ENCODE peak calls at places on chromosomes 4 and X, in four cellular contexts. Z is upper lobe of left lung, J is A549, S is pancreas. V is an unnamed sample. For H3K4me1, the result is how much of the 10 kb centered on the place peaks cover.

GRCh38 chr4:125317526-125317880 is 2.7 kb downstream of the FAT4 start:
- DNase-seq in Z (no peak), S (no peak), J (peak), V (peak)

GRCh38 chr4:108058685-108059440 is 69.2 kb downstream of the HADH start:
- DNase-seq in J (no peak), S (no peak), Z (no peak), V (no peak)

GRCh38 chrX:25020391-25021131 is 4.8 kb upstream of the ARX start:
- DNase-seq in S (no peak), Z (no peak), J (peak), V (no peak)

GRCh38 chr4:146582864-146583263 is 55.8 kb upstream of the POU4F2 start:
- DNase-seq in S (no peak), J (no peak), Z (no peak), V (no peak)

GRCh38 chr4:26082565-26082964 is 168.5 kb downstream of the SMIM20 start:
- DNase-seq in Z (no peak), S (no peak), J (no peak), V (no peak)

GRCh38 chr4:141668200-141668599 is 31.8 kb downstream of the IL15 start:
- DNase-seq in J (no peak), Z (no peak), S (no peak), V (no peak)

GRCh38 chrX:104450316-104450715 is 115.7 kb upstream of the IL1RAPL2 start:
- DNase-seq in S (no peak), J (no peak), Z (no peak), V (no peak)

GRCh38 chrX:29869837-29870236 is 345.5 kb upstream of the MAGEB2 start:
- DNase-seq in Z (no peak), J (no peak), S (no peak), V (no peak)

GRCh38 chr4:82706349-82707000 is 92.1 kb downstream of the SCD5 start:
- DNase-seq in S (peak), Z (no peak), J (no peak), V (no peak)

GRCh38 chrX:124127496-124127895 is 166.0 kb downstream of the STAG2 start:
- DNase-seq in J (peak), Z (no peak), S (no peak), V (no peak)

GRCh38 chrX:118530537-118530936 is 34.9 kb downstream of the DOCK11 start:
- DNase-seq in J (no peak), S (no peak), Z (no peak), V (no peak)

GRCh38 chr4:100590308-100590707 is 72.5 kb upstream of the EMCN start:
- DNase-seq in S (no peak), J (no peak), Z (no peak), V (no peak)

GRCh38 chrX:88586317-88586716 is 160.7 kb upstream of the CPXCR1 start:
- DNase-seq in S (no peak), J (no peak), Z (no peak), V (no peak)

GRCh38 chr4:23934915-23935314 is 45.1 kb upstream of the PPARGC1A start:
- DNase-seq in S (peak), J (no peak), Z (peak), V (peak)

GRCh38 chr4:37453361-37454262 is 209.1 kb downstream of the NWD2 start:
- DNase-seq in S (peak), Z (peak), J (peak), V (peak)

GRCh38 chr4:71945791-71946190 is 86.0 kb upstream of the NPFFR2 start:
- DNase-seq in Z (no peak), S (no peak), J (no peak), V (no peak)
- TF ChIP-seq CTCF in Z (no peak), S (no peak), J (no peak), V (no peak)

GRCh38 chr4:159145318-159146006 is 42.6 kb downstream of the RAPGEF2 start:
- DNase-seq in J (no peak), Z (no peak), S (no peak), V (no peak)
- H3K4me1 ChIP-seq in J (under half), Z (under half), S (under half), V (half or more)

GRCh38 chr4:182859730-182860129 is 57.5 kb downstream of the DCTD start:
- DNase-seq in J (no peak), S (no peak), Z (no peak), V (no peak)

GRCh38 chr4:182861346-182861745 is 55.8 kb downstream of the DCTD start:
- DNase-seq in S (no peak), J (no peak), Z (no peak), V (no peak)

GRCh38 chr4:182862921-182863320 is 54.3 kb downstream of the DCTD start:
- DNase-seq in S (peak), Z (peak), J (no peak), V (no peak)

GRCh38 chr4:182863501-182863900 is 53.7 kb downstream of the DCTD start:
- DNase-seq in S (no peak), Z (no peak), J (no peak), V (no peak)

GRCh38 chr4:182862166-182862875 is 54.9 kb downstream of the DCTD start:
- DNase-seq in J (no peak), S (peak), Z (no peak), V (no peak)
- TF ChIP-seq CTCF in J (no peak), S (no peak), Z (no peak), V (no peak)

GRCh38 chrX:13697440-13697839 is 8.5 kb downstream of the RAB9A start:
- DNase-seq in J (no peak), Z (no peak), S (no peak), V (no peak)
- H3K4me1 ChIP-seq in J (under half), Z (under half), S (under half), V (under half)

GRCh38 chrX:68991691-68992345 is 163.0 kb downstream of the EFNB1 start:
- DNase-seq in Z (no peak), S (no peak), J (no peak), V (no peak)

GRCh38 chrX:68994883-68995255 is 166.0 kb downstream of the EFNB1 start:
- DNase-seq in J (no peak), S (no peak), Z (no peak), V (no peak)

GRCh38 chrX:68990948-68991347 is 162.1 kb downstream of the EFNB1 start:
- DNase-seq in Z (no peak), S (no peak), J (no peak), V (no peak)

GRCh38 chrX:68994135-68994882 is 165.5 kb downstream of the EFNB1 start:
- DNase-seq in S (no peak), J (no peak), Z (no peak), V (no peak)

DNA sequence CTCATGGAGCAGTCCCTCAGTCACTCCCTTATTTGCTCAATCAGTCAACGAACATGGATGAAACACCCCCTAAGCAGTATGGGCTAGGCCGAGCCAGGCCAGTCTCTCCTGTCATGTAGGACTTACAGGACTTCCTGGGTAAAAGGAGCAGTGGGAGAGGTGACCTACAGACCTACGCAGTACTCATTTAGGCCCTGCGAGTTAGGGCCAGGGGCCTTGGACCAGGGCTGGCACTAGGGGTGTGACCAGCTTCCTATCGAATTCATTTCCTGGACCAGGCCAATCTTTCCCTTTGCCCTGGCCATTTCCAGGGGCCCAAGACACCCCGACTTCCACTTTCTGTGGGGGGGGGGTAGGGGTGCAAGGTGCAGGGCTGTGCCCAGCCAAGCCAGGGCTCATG is 164.2 kb downstream of the EFNB1 start:
- DNase-seq in Z (no peak), S (no peak), J (no peak), V (no peak)
- TF ChIP-seq CTCF in Z (no peak), S (no peak), J (no peak), V (no peak)

GRCh38 chr4:123557857-123558536 is 161.4 kb downstream of the SPRY1 start:
- DNase-seq in Z (no peak), S (no peak), J (no peak), V (no peak)
- H3K4me1 ChIP-seq in Z (under half), S (under half), J (half or more), V (under half)

DNA sequence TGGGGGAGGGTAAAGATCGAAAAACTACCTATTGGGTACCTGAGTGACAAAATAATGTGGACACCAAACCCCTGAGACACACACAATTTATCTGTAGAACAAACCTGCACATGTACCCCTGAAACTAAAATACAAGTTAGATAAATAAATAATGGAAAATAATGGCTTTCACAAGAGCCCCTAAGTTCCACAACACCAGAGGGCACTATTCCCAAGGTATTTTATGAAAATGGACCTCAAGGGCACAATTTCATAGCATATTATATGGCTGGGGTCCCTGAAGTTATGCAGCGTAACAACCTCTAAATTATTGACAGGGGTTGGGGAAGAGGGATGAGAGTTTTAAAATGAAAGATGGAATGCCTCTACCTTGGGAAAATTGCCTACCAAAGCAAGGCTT is 81.3 kb upstream of the TMEM33 start:
- DNase-seq in Z (no peak), J (no peak), S (no peak), V (no peak)
- TF ChIP-seq CTCF in Z (no peak), J (peak), S (no peak), V (no peak)

V was measured in heart right ventricle.